ENCODE peak calls at places on chromosomes 3 and 15, in nine cellular contexts. One of them, this sample, is unnamed.
A peak's percentile ranks its signal among the peaks of the same experiment; 100 is the strongest.

GRCh38 chr3:53238051-53238850 is 17.6 kb downstream of the TKT start:
- DNase-seq in heart right ventricle: no peak
- DNase-seq in aorta: no peak
- DNase-seq in GM12878: no peak
- DNase-seq in EH: peak; percentile 99
- DNase-seq in putamen: no peak
- DNase-seq in sciatic nerve: no peak
- DNase-seq in H7: peak; percentile 35
- DNase-seq in adrenal gland: peak; percentile 67
- DNase-seq in this sample: no peak

GRCh38 chr3:29171583-29171990 is 109.3 kb upstream of the RBMS3 start:
- DNase-seq in heart right ventricle: no peak
- DNase-seq in aorta: no peak
- DNase-seq in GM12878: no peak
- DNase-seq in EH: peak; percentile 47
- DNase-seq in putamen: no peak
- DNase-seq in sciatic nerve: no peak
- DNase-seq in H7: no peak
- DNase-seq in adrenal gland: no peak
- DNase-seq in this sample: no peak

GRCh38 chr15:57591822-57592367 is at the start of gene MYZAP:
- DNase-seq in heart right ventricle: peak; percentile 61
- DNase-seq in aorta: peak; percentile 85
- DNase-seq in GM12878: no peak
- DNase-seq in EH: peak; percentile 42
- DNase-seq in putamen: no peak
- DNase-seq in sciatic nerve: no peak
- DNase-seq in H7: peak; percentile 95
- DNase-seq in adrenal gland: peak; percentile 66
- DNase-seq in this sample: peak; percentile 38

GRCh38 chr15:62360286-62360685 is 195.2 kb upstream of the C2CD4B start:
- DNase-seq in heart right ventricle: no peak
- DNase-seq in aorta: no peak
- DNase-seq in GM12878: no peak
- DNase-seq in EH: no peak
- DNase-seq in putamen: no peak
- DNase-seq in sciatic nerve: no peak
- DNase-seq in H7: no peak
- DNase-seq in adrenal gland: peak; percentile 40
- DNase-seq in this sample: no peak

GRCh38 chr3:193400304-193400703 is 21.8 kb upstream of the ATP13A5 start:
- DNase-seq in heart right ventricle: no peak
- DNase-seq in aorta: no peak
- DNase-seq in GM12878: no peak
- DNase-seq in EH: no peak
- DNase-seq in putamen: no peak
- DNase-seq in sciatic nerve: no peak
- DNase-seq in H7: no peak
- DNase-seq in adrenal gland: no peak
- DNase-seq in this sample: no peak

GRCh38 chr3:39318311-39318710 is 11.2 kb upstream of the CCR8 start:
- DNase-seq in heart right ventricle: no peak
- DNase-seq in aorta: no peak
- DNase-seq in GM12878: no peak
- DNase-seq in EH: no peak
- DNase-seq in putamen: no peak
- DNase-seq in sciatic nerve: no peak
- DNase-seq in H7: no peak
- DNase-seq in adrenal gland: no peak
- DNase-seq in this sample: no peak

GRCh38 chr15:72786244-72786641 is 2.7 kb upstream of the ADPGK start:
- DNase-seq in heart right ventricle: no peak
- DNase-seq in aorta: no peak
- DNase-seq in GM12878: no peak
- DNase-seq in EH: no peak
- DNase-seq in putamen: no peak
- DNase-seq in sciatic nerve: no peak
- DNase-seq in H7: no peak
- DNase-seq in adrenal gland: no peak
- DNase-seq in this sample: no peak

GRCh38 chr15:58313304-58313703 is 118.5 kb upstream of the LIPC start:
- DNase-seq in heart right ventricle: no peak
- DNase-seq in aorta: no peak
- DNase-seq in GM12878: no peak
- DNase-seq in EH: no peak
- DNase-seq in putamen: no peak
- DNase-seq in sciatic nerve: no peak
- DNase-seq in H7: no peak
- DNase-seq in adrenal gland: no peak
- DNase-seq in this sample: no peak

GRCh38 chr3:192915306-192915705 is 2.4 kb downstream of the MB21D2 start:
- DNase-seq in heart right ventricle: no peak
- DNase-seq in aorta: no peak
- DNase-seq in GM12878: no peak
- DNase-seq in EH: peak; percentile 75
- DNase-seq in putamen: peak; percentile 39
- DNase-seq in sciatic nerve: no peak
- DNase-seq in H7: peak; percentile 58
- DNase-seq in adrenal gland: no peak
- DNase-seq in this sample: no peak

GRCh38 chr3:172272699-172273098 is 175.6 kb downstream of the GHSR start:
- DNase-seq in heart right ventricle: no peak
- DNase-seq in aorta: no peak
- DNase-seq in GM12878: no peak
- DNase-seq in EH: peak; percentile 38
- DNase-seq in putamen: no peak
- DNase-seq in sciatic nerve: no peak
- DNase-seq in H7: no peak
- DNase-seq in adrenal gland: no peak
- DNase-seq in this sample: no peak

GRCh38 chr3:5294360-5294759 is 106.9 kb downstream of the EDEM1 start:
- DNase-seq in heart right ventricle: no peak
- DNase-seq in aorta: no peak
- DNase-seq in GM12878: no peak
- DNase-seq in EH: peak; percentile 89
- DNase-seq in putamen: no peak
- DNase-seq in sciatic nerve: no peak
- DNase-seq in H7: no peak
- DNase-seq in adrenal gland: no peak
- DNase-seq in this sample: no peak

GRCh38 chr3:154018100-154018696 is 103.0 kb upstream of the ARHGEF26 start:
- DNase-seq in heart right ventricle: no peak
- DNase-seq in aorta: no peak
- DNase-seq in GM12878: peak; percentile 11
- DNase-seq in EH: peak; percentile 41
- DNase-seq in putamen: no peak
- DNase-seq in sciatic nerve: no peak
- DNase-seq in H7: peak; percentile 13
- DNase-seq in adrenal gland: no peak
- DNase-seq in this sample: no peak

GRCh38 chr3:167095976-167096375 is 284.1 kb downstream of the ZBBX start:
- DNase-seq in heart right ventricle: no peak
- DNase-seq in aorta: no peak
- DNase-seq in GM12878: no peak
- DNase-seq in EH: no peak
- DNase-seq in putamen: no peak
- DNase-seq in sciatic nerve: no peak
- DNase-seq in H7: no peak
- DNase-seq in adrenal gland: no peak
- DNase-seq in this sample: no peak

GRCh38 chr3:31753050-31753425 is 220.3 kb downstream of the STT3B start:
- DNase-seq in heart right ventricle: no peak
- DNase-seq in aorta: no peak
- DNase-seq in GM12878: no peak
- DNase-seq in EH: no peak
- DNase-seq in putamen: no peak
- DNase-seq in sciatic nerve: no peak
- DNase-seq in H7: no peak
- DNase-seq in adrenal gland: peak; percentile 27
- DNase-seq in this sample: no peak

GRCh38 chr3:9279959-9280358 is 30.5 kb upstream of the SRGAP3 start:
- DNase-seq in heart right ventricle: no peak
- DNase-seq in aorta: no peak
- DNase-seq in GM12878: no peak
- DNase-seq in EH: peak; percentile 66
- DNase-seq in putamen: peak; percentile 15
- DNase-seq in sciatic nerve: no peak
- DNase-seq in H7: no peak
- DNase-seq in adrenal gland: no peak
- DNase-seq in this sample: no peak

GRCh38 chr3:25155696-25156471 is 272.2 kb upstream of the RARB start:
- DNase-seq in heart right ventricle: no peak
- DNase-seq in aorta: no peak
- DNase-seq in GM12878: no peak
- DNase-seq in EH: peak; percentile 81
- DNase-seq in putamen: no peak
- DNase-seq in sciatic nerve: no peak
- DNase-seq in H7: peak; percentile 49
- DNase-seq in adrenal gland: no peak
- DNase-seq in this sample: no peak

GRCh38 chr3:42753757-42754156 is 19.3 kb downstream of the CCDC13 start:
- DNase-seq in heart right ventricle: no peak
- DNase-seq in aorta: no peak
- DNase-seq in GM12878: no peak
- DNase-seq in EH: no peak
- DNase-seq in putamen: no peak
- DNase-seq in sciatic nerve: no peak
- DNase-seq in H7: no peak
- DNase-seq in adrenal gland: no peak
- DNase-seq in this sample: no peak

GRCh38 chr3:44914936-44915335 is 40.5 kb downstream of the TGM4 start:
- DNase-seq in heart right ventricle: no peak
- DNase-seq in aorta: no peak
- DNase-seq in GM12878: no peak
- DNase-seq in EH: peak; percentile 30
- DNase-seq in putamen: no peak
- DNase-seq in sciatic nerve: no peak
- DNase-seq in H7: peak; percentile 66
- DNase-seq in adrenal gland: peak; percentile 25
- DNase-seq in this sample: no peak

GRCh38 chr3:161884830-161885229 is 388.2 kb downstream of the OTOL1 start:
- DNase-seq in heart right ventricle: no peak
- DNase-seq in aorta: no peak
- DNase-seq in GM12878: no peak
- DNase-seq in EH: no peak
- DNase-seq in putamen: no peak
- DNase-seq in sciatic nerve: no peak
- DNase-seq in H7: no peak
- DNase-seq in adrenal gland: no peak
- DNase-seq in this sample: no peak

GRCh38 chr3:19881852-19882251 is 52.2 kb downstream of the EFHB start:
- DNase-seq in heart right ventricle: no peak
- DNase-seq in aorta: no peak
- DNase-seq in GM12878: no peak
- DNase-seq in EH: no peak
- DNase-seq in putamen: no peak
- DNase-seq in sciatic nerve: no peak
- DNase-seq in H7: no peak
- DNase-seq in adrenal gland: no peak
- DNase-seq in this sample: no peak

GRCh38 chr3:12370758-12371157 is 81.9 kb downstream of the PPARG start:
- DNase-seq in heart right ventricle: peak; percentile 44
- DNase-seq in aorta: no peak
- DNase-seq in GM12878: no peak
- DNase-seq in EH: peak; percentile 33
- DNase-seq in putamen: no peak
- DNase-seq in sciatic nerve: no peak
- DNase-seq in H7: peak; percentile 14
- DNase-seq in adrenal gland: no peak
- DNase-seq in this sample: peak; percentile 20

GRCh38 chr3:42518800-42519567 is 16.5 kb downstream of the VIPR1 start:
- DNase-seq in heart right ventricle: no peak
- DNase-seq in aorta: no peak
- DNase-seq in GM12878: no peak
- DNase-seq in EH: no peak
- DNase-seq in putamen: no peak
- DNase-seq in sciatic nerve: no peak
- DNase-seq in H7: peak; percentile 87
- DNase-seq in adrenal gland: no peak
- DNase-seq in this sample: no peak

GRCh38 chr3:24344784-24345439 is 149.7 kb downstream of the THRB start:
- DNase-seq in heart right ventricle: no peak
- DNase-seq in aorta: no peak
- DNase-seq in GM12878: no peak
- DNase-seq in EH: no peak
- DNase-seq in putamen: no peak
- DNase-seq in sciatic nerve: no peak
- DNase-seq in H7: no peak
- DNase-seq in adrenal gland: no peak
- DNase-seq in this sample: no peak

GRCh38 chr3:186414735-186415419 is 52.8 kb upstream of the DGKG start:
- DNase-seq in heart right ventricle: no peak
- DNase-seq in aorta: no peak
- DNase-seq in GM12878: no peak
- DNase-seq in EH: peak; percentile 87
- DNase-seq in putamen: no peak
- DNase-seq in sciatic nerve: no peak
- DNase-seq in H7: no peak
- DNase-seq in adrenal gland: no peak
- DNase-seq in this sample: peak; percentile 42

GRCh38 chr3:101303089-101303731 is 17.2 kb downstream of the IMPG2 start:
- DNase-seq in heart right ventricle: no peak
- DNase-seq in aorta: no peak
- DNase-seq in GM12878: no peak
- DNase-seq in EH: peak; percentile 45
- DNase-seq in putamen: no peak
- DNase-seq in sciatic nerve: no peak
- DNase-seq in H7: no peak
- DNase-seq in adrenal gland: no peak
- DNase-seq in this sample: no peak

GRCh38 chr15:78808550-78808949 is 2.7 kb downstream of the ADAMTS7 start:
- DNase-seq in heart right ventricle: peak; percentile 69
- DNase-seq in aorta: no peak
- DNase-seq in GM12878: no peak
- DNase-seq in EH: peak; percentile 55
- DNase-seq in putamen: no peak
- DNase-seq in sciatic nerve: no peak
- DNase-seq in H7: peak; percentile 73
- DNase-seq in adrenal gland: no peak
- DNase-seq in this sample: no peak

GRCh38 chr15:25832158-25832557 is 31.0 kb downstream of the ATP10A start:
- DNase-seq in heart right ventricle: no peak
- DNase-seq in aorta: no peak
- DNase-seq in GM12878: no peak
- DNase-seq in EH: peak; percentile 24
- DNase-seq in putamen: no peak
- DNase-seq in sciatic nerve: no peak
- DNase-seq in H7: no peak
- DNase-seq in adrenal gland: no peak
- DNase-seq in this sample: no peak

GRCh38 chr15:74808840-74809229 is 3.8 kb upstream of the LMAN1L start:
- DNase-seq in heart right ventricle: no peak
- DNase-seq in aorta: no peak
- DNase-seq in GM12878: no peak
- DNase-seq in EH: no peak
- DNase-seq in putamen: no peak
- DNase-seq in sciatic nerve: no peak
- DNase-seq in H7: peak; percentile 88
- DNase-seq in adrenal gland: no peak
- DNase-seq in this sample: no peak

This sample was measured in uterus.